ENCODE peak calls at places on chromosomes 4 and X, in four cellular contexts. G is cardiac muscle cell, W is tibial artery, N is substantia nigra. O is an unnamed sample.

GRCh38 chr4:81427605-81427922 is 44.1 kb downstream of the RASGEF1B start:
- DNase-seq in N (no peak), W (no peak), G (no peak), O (no peak)

GRCh38 chrX:118751950-118752783 is 24.8 kb downstream of the IL13RA1 start:
- DNase-seq in N (no peak), G (no peak), W (no peak), O (no peak)

GRCh38 chr4:151043803-151044535 is 28.9 kb upstream of the LRBA start:
- DNase-seq in W (no peak), G (no peak), N (no peak), O (no peak)

GRCh38 chrX:154729439-154729838 is 21.4 kb downstream of the GAB3 start:
- DNase-seq in G (no peak), W (no peak), N (no peak), O (no peak)

GRCh38 chr4:138796761-138797160 is 218.8 kb upstream of the NOCT start:
- DNase-seq in W (no peak), G (no peak), N (no peak), O (no peak)

GRCh38 chrX:12446342-12447075 is 308.2 kb downstream of the FRMPD4 start:
- DNase-seq in N (no peak), W (no peak), G (no peak), O (no peak)

GRCh38 chr4:145618210-145618911 is 824 bp upstream of the MMAA start:
- DNase-seq in N (no peak), W (no peak), G (no peak), O (no peak)

GRCh38 chr4:154497901-154498300 is 6.3 kb upstream of the DCHS2 start:
- DNase-seq in W (no peak), G (no peak), N (no peak), O (no peak)

GRCh38 chr4:8311096-8312068 is 41.8 kb downstream of the HTRA3 start:
- DNase-seq in W (no peak), N (no peak), G (no peak), O (peak; percentile 16)

GRCh38 chrX:149286940-149287349 is 218.2 kb downstream of the IDS start:
- DNase-seq in W (no peak), G (peak; percentile 43), N (no peak), O (peak; percentile 44)

GRCh38 chr4:4420421-4420820 is 33.5 kb downstream of the NSG1 start:
- DNase-seq in W (peak; percentile 9), N (no peak), G (no peak), O (no peak)

GRCh38 chr4:143019351-143019750 is 165.4 kb upstream of the USP38 start:
- DNase-seq in N (no peak), W (no peak), G (no peak), O (no peak)

GRCh38 chr4:42237010-42237409 is 84.6 kb upstream of the BEND4 start:
- DNase-seq in W (no peak), N (no peak), G (no peak), O (no peak)

GRCh38 chr4:92060333-92060732 is 243.4 kb upstream of the GRID2 start:
- DNase-seq in G (no peak), N (no peak), W (no peak), O (no peak)

GRCh38 chrX:54891573-54891972 is 29.1 kb upstream of the TRO start:
- DNase-seq in N (no peak), W (no peak), G (peak; percentile 30), O (no peak)

GRCh38 chr4:142875117-142875516 is 29.0 kb upstream of the INPP4B start:
- DNase-seq in W (no peak), G (no peak), N (no peak), O (no peak)

GRCh38 chr4:87410157-87410556 is 12.2 kb upstream of the NUDT9 start:
- DNase-seq in W (no peak), G (no peak), N (no peak), O (no peak)

GRCh38 chr4:4384837-4385236 is 2.1 kb upstream of the NSG1 start:
- DNase-seq in G (peak; percentile 45), N (no peak), W (no peak), O (no peak)

GRCh38 chr4:181301735-181302380 is 941.3 kb upstream of the TENM3 start:
- DNase-seq in G (peak; percentile 66), N (no peak), W (no peak), O (no peak)

GRCh38 chrX:137428251-137428661 is 137.7 kb upstream of the ZIC3 start:
- DNase-seq in W (no peak), N (no peak), G (peak; percentile 9), O (no peak)

GRCh38 chrX:136823175-136823574 is 42.4 kb upstream of the ARHGEF6 start:
- DNase-seq in W (no peak), G (no peak), N (no peak), O (no peak)

GRCh38 chrX:40504801-40505605 is 75.8 kb upstream of the ATP6AP2 start:
- DNase-seq in N (no peak), G (no peak), W (no peak), O (no peak)

GRCh38 chr4:184306949-184307348 is 89.3 kb upstream of the ENPP6 start:
- DNase-seq in N (no peak), G (no peak), W (no peak), O (no peak)

GRCh38 chr4:39636786-39637185 is 1.9 kb downstream of the SMIM14 start:
- DNase-seq in N (no peak), G (no peak), W (no peak), O (no peak)

GRCh38 chr4:57553695-57554094 is 443.5 kb upstream of the IGFBP7 start:
- DNase-seq in G (no peak), N (no peak), W (no peak), O (no peak)

GRCh38 chrX:104566921-104567501 is 1.0 kb downstream of the IL1RAPL2 start:
- DNase-seq in N (no peak), W (no peak), G (peak; percentile 51), O (no peak)

GRCh38 chr4:14749910-14750309 is 252.4 kb upstream of the CPEB2 start:
- DNase-seq in W (peak; percentile 30), N (peak; percentile 12), G (peak; percentile 38), O (peak; percentile 46)

GRCh38 chr4:153904011-153904410 is 115.1 kb upstream of the SFRP2 start:
- DNase-seq in G (no peak), W (no peak), N (no peak), O (no peak)

GRCh38 chrX:119759333-119759766 is 962 bp downstream of the SOWAHD start:
- DNase-seq in N (no peak), G (no peak), W (no peak), O (no peak)

GRCh38 chr4:88333741-88334405 is 44.8 kb upstream of the HERC6 start:
- DNase-seq in G (no peak), N (no peak), W (no peak), O (no peak)

GRCh38 chr4:88690355-88690754 is 7.3 kb downstream of the NAP1L5 start:
- DNase-seq in N (no peak), W (no peak), G (no peak), O (no peak)

GRCh38 chr4:128600996-128601857 is 208.3 kb upstream of the JADE1 start:
- DNase-seq in N (peak; percentile 56), W (peak; percentile 78), G (no peak), O (peak; percentile 45)

GRCh38 chr4:159765402-159765801 is 662.5 kb downstream of the RAPGEF2 start:
- DNase-seq in N (no peak), W (no peak), G (no peak), O (no peak)

DNA sequence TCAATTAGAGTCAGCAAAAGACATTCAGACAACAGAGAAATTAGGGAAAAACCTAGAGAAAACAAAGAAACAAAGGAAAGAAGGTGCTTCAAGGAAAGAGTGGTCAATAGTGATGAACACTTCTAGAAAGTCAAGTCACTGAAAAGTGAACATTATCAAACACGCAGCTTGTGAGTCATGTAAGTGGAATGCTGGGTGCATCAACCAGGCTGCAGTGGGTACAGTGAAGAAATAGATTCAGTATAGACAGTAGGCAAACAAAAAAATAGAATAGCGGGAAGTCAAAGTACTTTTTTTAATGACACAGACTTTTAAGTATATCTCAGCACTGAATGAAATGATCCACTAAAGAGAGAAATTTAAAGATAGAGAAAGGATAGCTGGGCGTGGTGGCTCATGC is 245.8 kb downstream of the ARHGAP24 start:
- DNase-seq in G (no peak), W (no peak), N (no peak), O (no peak)
- H3K27ac ChIP-seq in G (no peak overlapping the region), W (no peak overlapping the region), N (no peak overlapping the region), O (no peak overlapping the region)

GRCh38 chr4:24470681-24471622 is 113.4 kb downstream of the DHX15 start:
- DNase-seq in N (peak; percentile 5), W (no peak), G (peak; percentile 66), O (no peak)

GRCh38 chr4:24473309-24473721 is 111.0 kb downstream of the DHX15 start:
- DNase-seq in N (peak; percentile 12), W (no peak), G (peak; percentile 42), O (peak; percentile 60)

GRCh38 chr4:24471623-24472510 is 112.5 kb downstream of the DHX15 start:
- DNase-seq in G (peak; percentile 39), N (peak; percentile 8), W (no peak), O (no peak)

GRCh38 chr4:24475756-24476155 is 108.6 kb downstream of the DHX15 start:
- DNase-seq in G (no peak), N (no peak), W (no peak), O (no peak)

DNA sequence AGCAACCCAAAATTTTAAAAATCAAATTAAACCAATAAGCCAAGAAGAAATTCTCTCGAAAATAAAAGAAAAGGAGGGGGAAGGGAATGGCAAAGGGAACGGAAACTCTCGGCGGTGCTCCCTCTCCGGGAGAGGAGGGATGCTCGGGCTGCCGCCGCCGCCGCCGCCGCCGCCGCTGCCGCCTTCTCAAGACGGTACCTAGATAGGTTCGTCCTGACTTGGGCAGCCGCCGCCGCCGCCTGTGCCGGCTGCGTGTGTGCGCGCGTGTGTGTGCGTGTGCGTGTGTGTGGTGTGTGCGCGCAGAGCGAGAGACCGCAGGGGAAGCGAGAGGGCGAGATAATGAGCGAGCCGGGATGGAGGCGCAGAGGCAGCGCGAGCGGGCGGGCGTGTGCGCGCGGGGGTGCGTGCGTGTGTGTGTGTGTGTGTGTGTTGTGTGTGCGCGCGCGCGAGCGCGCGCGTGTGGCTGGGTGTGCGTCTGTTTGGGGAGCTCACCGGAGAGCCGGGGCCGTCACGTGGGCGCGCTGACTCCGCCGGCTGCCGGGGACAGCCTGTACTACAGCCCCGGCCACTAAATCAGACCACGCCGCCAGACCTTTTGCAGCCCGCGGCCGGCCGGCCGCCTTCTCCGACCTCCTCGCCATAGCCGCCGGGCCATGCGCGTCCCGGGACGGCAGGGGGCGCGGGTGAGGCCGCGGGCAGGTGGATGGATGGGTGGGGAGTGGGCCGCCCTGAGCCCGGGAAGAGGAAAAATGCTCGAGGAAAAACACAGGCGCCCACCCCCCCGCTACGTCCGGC is 111.6 kb downstream of the DHX15 start:
- DNase-seq in W (peak; percentile 82), G (peak; percentile 93), N (peak; percentile 70), O (peak; percentile 70)
- H3K27ac ChIP-seq in W (peak overlapping the region; percentile 41), G (no peak overlapping the region), N (no peak overlapping the region), O (peak overlapping the region; percentile 62)

DNA sequence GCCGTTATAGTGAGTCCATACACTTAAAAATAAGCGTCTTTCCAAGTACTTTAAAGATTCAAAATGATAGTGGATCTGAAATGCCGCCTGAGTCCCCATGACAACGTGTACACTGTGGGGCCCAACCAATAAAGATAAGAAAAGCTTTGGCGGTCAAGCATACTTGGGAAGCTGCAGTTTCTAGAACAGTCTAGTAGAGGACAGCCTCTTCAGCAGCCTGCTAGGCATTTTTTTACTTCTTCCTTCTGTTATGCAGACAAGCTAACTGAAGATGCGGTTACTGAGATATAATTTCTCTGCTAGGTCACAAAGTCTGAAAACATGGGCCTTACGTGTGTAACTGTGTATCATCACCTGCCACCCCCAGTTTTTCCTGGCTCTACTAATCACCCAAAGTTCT is 402 bp upstream of the UPRT start:
- DNase-seq in G (no peak), N (no peak), W (no peak), O (no peak)
- H3K27ac ChIP-seq in G (peak overlapping the region; percentile 82), N (peak overlapping the region; percentile 76), W (peak overlapping the region; percentile 91), O (peak overlapping the region; percentile 57)

GRCh38 chr4:37924946-37925345 is 34.1 kb downstream of the TBC1D1 start:
- DNase-seq in N (no peak), W (no peak), G (no peak), O (no peak)
- H3K27ac ChIP-seq in N (no peak overlapping the region), W (no peak overlapping the region), G (no peak overlapping the region), O (no peak overlapping the region)